ENCODE peak calls at places on chromosomes 5 and 9, in seven cellular contexts. R, T, M, E, D, Q and C are unnamed samples.

GRCh38 chr5:76660360-76660759 is 37.2 kb upstream of the F2RL2 start:
- DNase-seq in Q (peak; percentile 13), R (no peak), T (no peak), D (no peak), E (no peak), M (no peak), C (no peak)

GRCh38 chr9:129720181-129720864 is 32.5 kb downstream of the PTGES start:
- DNase-seq in M (no peak), D (no peak), E (no peak), T (no peak), R (no peak), Q (no peak), C (no peak)

GRCh38 chr5:18551716-18552115 is 917.5 kb downstream of the TAF11L14 start:
- DNase-seq in Q (no peak), E (no peak), R (no peak), T (no peak), D (no peak), M (no peak), C (no peak)

GRCh38 chr9:85392270-85392669 is 349.5 kb downstream of the AGTPBP1 start:
- DNase-seq in Q (no peak), T (no peak), M (no peak), D (no peak), R (no peak), E (no peak), C (no peak)

GRCh38 chr5:76081811-76082783 is 1.1 kb upstream of the SV2C start:
- DNase-seq in Q (no peak), R (no peak), M (no peak), D (no peak), T (no peak), E (no peak), C (no peak)

GRCh38 chr5:24539625-24540024 is 105.2 kb downstream of the CDH10 start:
- DNase-seq in Q (no peak), M (no peak), D (no peak), R (no peak), T (no peak), E (no peak), C (no peak)

GRCh38 chr5:97098864-97099454 is 43.5 kb downstream of the LIX1 start:
- DNase-seq in D (peak; percentile 19), R (no peak), E (no peak), M (no peak), Q (no peak), T (no peak), C (no peak)

GRCh38 chr5:1750469-1750868 is 49.2 kb downstream of the MRPL36 start:
- DNase-seq in Q (no peak), R (no peak), T (no peak), E (no peak), M (peak; percentile 4), D (no peak), C (peak; percentile 7)

GRCh38 chr5:1095302-1096016 is 16.4 kb downstream of the SLC12A7 start:
- DNase-seq in M (no peak), E (no peak), T (no peak), R (no peak), Q (no peak), D (no peak), C (no peak)

GRCh38 chr9:86978986-86979385 is 31.7 kb upstream of the GAS1 start:
- DNase-seq in R (no peak), M (no peak), E (no peak), Q (peak; percentile 69), D (no peak), T (peak; percentile 31), C (no peak)

GRCh38 chr5:141664733-141665461 is 13.7 kb upstream of the FCHSD1 start:
- DNase-seq in E (peak; percentile 70), T (peak; percentile 54), D (peak; percentile 50), Q (peak; percentile 58), M (peak; percentile 48), R (peak; percentile 73), C (peak; percentile 82)

GRCh38 chr5:160269017-160269416 is 39.7 kb downstream of the FABP6 start:
- DNase-seq in Q (peak; percentile 91), D (no peak), M (peak; percentile 67), R (peak; percentile 79), T (peak; percentile 67), E (peak; percentile 94), C (peak; percentile 75)

GRCh38 chr5:84436866-84437265 is 52.2 kb upstream of the EDIL3 start:
- DNase-seq in E (no peak), M (no peak), D (no peak), R (no peak), T (peak; percentile 6), Q (peak; percentile 66), C (no peak)

DNA sequence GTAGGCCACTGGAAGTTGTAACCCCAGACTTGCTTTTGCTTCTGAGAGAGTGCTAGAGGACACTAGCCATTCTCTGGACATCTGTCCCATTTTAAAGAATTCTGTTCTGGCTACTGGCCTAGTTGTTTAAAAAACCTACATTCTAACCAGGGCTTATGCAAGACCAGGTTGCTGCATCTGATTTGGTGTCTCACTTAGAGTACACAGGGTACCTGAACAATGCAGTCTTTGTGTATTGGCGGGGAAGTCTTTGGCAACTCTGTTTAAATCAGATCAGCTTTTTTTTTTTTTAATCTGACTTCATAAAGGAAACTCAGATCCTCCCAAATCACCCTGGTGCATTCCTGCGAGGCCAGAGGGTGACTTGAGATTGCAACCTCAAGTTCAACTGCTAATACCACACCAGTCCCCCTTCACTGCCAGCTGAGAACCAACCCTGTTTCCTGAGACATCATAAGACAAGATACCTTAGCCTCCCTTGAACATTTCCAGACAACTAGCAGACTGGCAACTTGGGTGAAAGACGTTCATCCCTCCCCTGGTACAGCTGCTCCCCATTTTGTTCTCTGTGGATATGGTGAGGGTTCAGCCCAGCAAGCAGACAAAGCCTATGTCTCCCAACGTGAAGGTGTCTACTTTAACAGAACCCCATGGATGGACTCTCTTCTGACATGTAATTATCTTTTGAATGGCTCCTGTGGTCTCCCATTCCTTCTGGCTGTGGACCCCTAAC is 27.0 kb downstream of the SKP1 start:
- DNase-seq in D (no peak), R (no peak), M (no peak), Q (peak; percentile 33), E (no peak), T (no peak), C (no peak)
- H3K36me3 ChIP-seq in D (peaks cover 28% of the 10 kb centered on the region), R (peaks cover 16% of the 10 kb centered on the region), M (peaks cover 40% of the 10 kb centered on the region), Q (peaks cover 38% of the 10 kb centered on the region), E (peaks cover 24% of the 10 kb centered on the region), T (peaks cover 59% of the 10 kb centered on the region), C (no peaks in the 10 kb centered on the region)

DNA sequence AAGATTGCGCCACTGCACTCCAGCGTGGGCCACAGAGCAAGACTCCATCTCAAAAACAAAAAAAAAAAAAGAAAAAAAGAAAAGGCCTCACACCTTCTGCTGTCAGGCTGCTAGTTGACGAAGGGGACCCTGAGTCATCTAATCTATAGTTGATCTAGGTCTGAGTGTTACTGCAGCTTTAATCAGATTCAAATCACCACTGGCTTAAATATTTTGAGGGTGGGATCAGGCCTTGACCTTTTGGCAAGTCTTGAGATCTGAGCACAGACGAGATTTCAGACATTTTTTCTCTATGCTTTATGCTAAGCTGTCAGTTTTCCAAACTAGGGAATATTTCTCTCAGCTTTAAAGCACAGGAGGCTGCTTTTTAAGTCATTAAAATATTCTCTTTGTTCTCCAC is 240.9 kb downstream of the GLIS3 start:
- DNase-seq in E (no peak), D (no peak), R (no peak), Q (no peak), T (no peak), M (no peak), C (no peak)
- TF ChIP-seq CTCF in E (no peak), D (no peak), R (no peak), Q (no peak), T (no peak), M (no peak), C (no peak)

GRCh38 chr5:140340605-140341004 is 5.8 kb downstream of the HBEGF start:
- DNase-seq in R (no peak), D (no peak), T (no peak), M (no peak), Q (no peak), E (no peak), C (no peak)
- H3K36me3 ChIP-seq in R (no peaks in the 10 kb centered on the region), D (no peaks in the 10 kb centered on the region), T (peaks cover 68% of the 10 kb centered on the region), M (peaks cover 3% of the 10 kb centered on the region), Q (peaks cover 6% of the 10 kb centered on the region), E (no peaks in the 10 kb centered on the region), C (no peaks in the 10 kb centered on the region)

GRCh38 chr5:177447611-177448243 is 1.1 kb downstream of the PRR7 start:
- DNase-seq in D (no peak), T (no peak), Q (peak; percentile 51), E (peak; percentile 66), M (no peak), R (peak; percentile 72), C (no peak)
- TF ChIP-seq CTCF in D (no peak), T (peak; percentile 5), Q (no peak), E (no peak), M (no peak), R (no peak), C (no peak)

GRCh38 chr5:95484421-95484820 is 70.4 kb downstream of the SKIC3 start:
- DNase-seq in R (no peak), E (no peak), M (no peak), T (no peak), D (no peak), Q (no peak), C (no peak)
- H3K36me3 ChIP-seq in R (peaks cover 7% of the 10 kb centered on the region), E (peaks cover 58% of the 10 kb centered on the region), M (peaks cover 87% of the 10 kb centered on the region), T (peaks cover 50% of the 10 kb centered on the region), D (peaks cover 8% of the 10 kb centered on the region), Q (peaks cover 34% of the 10 kb centered on the region), C (peaks cover 10% of the 10 kb centered on the region)